ENCODE peak calls at places on chromosomes 2 and 18, in ten cellular contexts. U is activated CD4-positive, alpha-beta T cell treated with anti-CD3 and anti-CD28 coated beads, Interleukin-2, amount 50 U/mL, for 1 hour; N is HT-29; T is DMS153; R is H54; D is cardiac septum; Y is NCI-H1105; B is amniotic stem cell; J is cardiac fibroblast; W is left ventricle myocardium inferior. F is an unnamed sample.

GRCh38 chr2:99701503-99701902 is 211.7 kb upstream of the REV1 start:
- DNase-seq in U (no peak), N (no peak), T (no peak), R (no peak), D (no peak), Y (no peak), B (no peak), J (no peak), W (no peak), F (no peak)

GRCh38 chr2:22291074-22291473 is 1093.9 kb upstream of the KLHL29 start:
- DNase-seq in U (no peak), N (no peak), T (no peak), R (no peak), D (no peak), Y (no peak), B (no peak), J (no peak), W (no peak), F (no peak)

GRCh38 chr2:238075397-238075796 is 14.6 kb downstream of the SCLY start:
- DNase-seq in U (no peak), N (no peak), T (no peak), R (no peak), D (no peak), Y (no peak), B (no peak), J (no peak), W (no peak), F (peak)

GRCh38 chr2:135694711-135695110 is 46.9 kb upstream of the UBXN4 start:
- DNase-seq in U (no peak), N (no peak), T (no peak), R (no peak), D (no peak), Y (no peak), B (no peak), J (peak), W (no peak), F (no peak)

GRCh38 chr2:138122891-138123290 is 158.6 kb downstream of the HNMT start:
- DNase-seq in U (no peak), N (no peak), T (no peak), R (no peak), D (no peak), Y (no peak), B (no peak), J (no peak), W (no peak), F (no peak)

GRCh38 chr18:59993560-59993959 is 93.8 kb downstream of the PMAIP1 start:
- DNase-seq in U (no peak), N (no peak), T (no peak), R (no peak), D (no peak), Y (no peak), B (no peak), J (no peak), W (no peak), F (no peak)

GRCh38 chr2:8551622-8552074 is 130.2 kb upstream of the ID2 start:
- DNase-seq in U (no peak), N (no peak), T (no peak), R (no peak), D (peak), Y (no peak), B (no peak), J (no peak), W (no peak), F (no peak)

GRCh38 chr2:168346725-168347477 is 99.5 kb upstream of the STK39 start:
- DNase-seq in U (peak), N (peak), T (peak), R (peak), D (no peak), Y (peak), B (peak), J (peak), W (peak), F (no peak)

GRCh38 chr2:158060862-158061435 is 40.7 kb upstream of the UPP2 start:
- DNase-seq in U (no peak), N (no peak), T (no peak), R (no peak), D (no peak), Y (no peak), B (no peak), J (peak), W (no peak), F (peak)

GRCh38 chr2:26459991-26460612 is 17.8 kb downstream of the OTOF start:
- DNase-seq in U (no peak), N (peak), T (no peak), R (no peak), D (peak), Y (no peak), B (no peak), J (peak), W (no peak), F (no peak)

GRCh38 chr2:46142546-46143329 is 154.5 kb upstream of the EPAS1 start:
- DNase-seq in U (no peak), N (peak), T (no peak), R (no peak), D (no peak), Y (no peak), B (no peak), J (no peak), W (no peak), F (no peak)

GRCh38 chr2:118816669-118817068 is 30.8 kb downstream of the EN1 start:
- DNase-seq in U (no peak), N (no peak), T (no peak), R (no peak), D (no peak), Y (no peak), B (no peak), J (no peak), W (no peak), F (no peak)

GRCh38 chr18:7926526-7926925 is 359.4 kb downstream of the PTPRM start:
- DNase-seq in U (no peak), N (peak), T (peak), R (no peak), D (no peak), Y (no peak), B (no peak), J (no peak), W (no peak), F (no peak)

GRCh38 chr2:116222793-116223192 is 1591.7 kb upstream of the DDX18 start:
- DNase-seq in U (no peak), N (no peak), T (no peak), R (no peak), D (no peak), Y (no peak), B (no peak), J (no peak), W (no peak), F (no peak)

GRCh38 chr2:204019572-204020501 is 83.3 kb downstream of the ICOS start:
- DNase-seq in U (no peak), N (no peak), T (no peak), R (peak), D (no peak), Y (no peak), B (no peak), J (no peak), W (no peak), F (no peak)

GRCh38 chr18:29652797-29653196 is 1389.7 kb downstream of the DSC3 start:
- DNase-seq in U (no peak), N (no peak), T (no peak), R (no peak), D (no peak), Y (no peak), B (no peak), J (no peak), W (no peak), F (no peak)

GRCh38 chr2:76640905-76641304 is 881.3 kb downstream of the LRRTM4 start:
- DNase-seq in U (no peak), N (no peak), T (no peak), R (no peak), D (peak), Y (no peak), B (no peak), J (no peak), W (peak), F (no peak)

GRCh38 chr2:17226941-17227340 is 291.3 kb downstream of the RAD51AP2 start:
- DNase-seq in U (no peak), N (no peak), T (no peak), R (no peak), D (no peak), Y (no peak), B (no peak), J (no peak), W (no peak), F (no peak)

GRCh38 chr2:156532989-156533388 is 96.8 kb downstream of the GPD2 start:
- DNase-seq in U (no peak), N (no peak), T (no peak), R (no peak), D (no peak), Y (no peak), B (no peak), J (no peak), W (no peak), F (no peak)

GRCh38 chr2:73979021-73979420 is 5.7 kb upstream of the TET3 start:
- DNase-seq in U (peak), N (no peak), T (no peak), R (no peak), D (no peak), Y (no peak), B (no peak), J (no peak), W (no peak), F (no peak)

GRCh38 chr18:29164993-29165599 is 988.2 kb upstream of the CDH2 start:
- DNase-seq in U (no peak), N (no peak), T (no peak), R (no peak), D (no peak), Y (no peak), B (peak), J (peak), W (no peak), F (peak)

GRCh38 chr2:240459401-240460242 is 24.2 kb downstream of the GPC1 start:
- DNase-seq in U (no peak), N (no peak), T (no peak), R (no peak), D (peak), Y (no peak), B (no peak), J (no peak), W (peak), F (no peak)

GRCh38 chr2:187851955-187852624 is 297.9 kb upstream of the TFPI start:
- DNase-seq in U (no peak), N (no peak), T (no peak), R (no peak), D (no peak), Y (no peak), B (no peak), J (no peak), W (no peak), F (no peak)

GRCh38 chr18:36724591-36725001 is 104.2 kb downstream of the TPGS2 start:
- DNase-seq in U (no peak), N (no peak), T (no peak), R (no peak), D (peak), Y (no peak), B (no peak), J (peak), W (no peak), F (no peak)

GRCh38 chr2:46873632-46874068 is 42.0 kb downstream of the MCFD2 start:
- DNase-seq in U (no peak), N (peak), T (peak), R (peak), D (peak), Y (no peak), B (peak), J (peak), W (peak), F (peak)

GRCh38 chr2:101038455-101039255 is 36.6 kb downstream of the RPL31 start:
- DNase-seq in U (no peak), N (peak), T (no peak), R (no peak), D (no peak), Y (no peak), B (no peak), J (peak), W (no peak), F (no peak)

GRCh38 chr2:99450199-99450598 is 39.6 kb downstream of the REV1 start:
- DNase-seq in U (no peak), N (no peak), T (no peak), R (no peak), D (no peak), Y (no peak), B (no peak), J (no peak), W (no peak), F (no peak)

GRCh38 chr2:50143822-50144575 is 887.9 kb downstream of the NRXN1 start:
- DNase-seq in U (no peak), N (peak), T (peak), R (peak), D (no peak), Y (peak), B (no peak), J (peak), W (no peak), F (peak)

GRCh38 chr2:160918909-160919503 is 241.2 kb upstream of the TANK start:
- DNase-seq in U (peak), N (peak), T (peak), R (peak), D (peak), Y (no peak), B (no peak), J (peak), W (peak), F (no peak)

GRCh38 chr2:119772767-119773166 is 13.0 kb downstream of the PTPN4 start:
- DNase-seq in U (no peak), N (no peak), T (no peak), R (no peak), D (no peak), Y (no peak), B (no peak), J (no peak), W (no peak), F (no peak)

GRCh38 chr18:25568926-25569325 is 217.0 kb upstream of the ZNF521 start:
- DNase-seq in U (no peak), N (no peak), T (no peak), R (no peak), D (no peak), Y (no peak), B (no peak), J (no peak), W (no peak), F (no peak)

GRCh38 chr2:24304098-24304497 is 56.2 kb downstream of the ITSN2 start:
- DNase-seq in U (no peak), N (no peak), T (no peak), R (no peak), D (peak), Y (peak), B (no peak), J (peak), W (peak), F (peak)

GRCh38 chr18:74331404-74331803 is 15.8 kb downstream of the C18orf63 start:
- DNase-seq in U (no peak), N (peak), T (no peak), R (no peak), D (no peak), Y (no peak), B (no peak), J (peak), W (no peak), F (peak)

GRCh38 chr2:226788064-226788463 is 11.6 kb downstream of the IRS1 start:
- DNase-seq in U (no peak), N (no peak), T (no peak), R (no peak), D (no peak), Y (no peak), B (no peak), J (no peak), W (no peak), F (no peak)

GRCh38 chr2:24493713-24494112 is 2.7 kb downstream of the NCOA1 start:
- DNase-seq in U (no peak), N (no peak), T (no peak), R (no peak), D (no peak), Y (no peak), B (no peak), J (peak), W (no peak), F (no peak)

F was measured in BJ.